ENCODE peak calls at places on chromosomes 12 and 14, in ten cellular contexts. W, G, N, R, D, U, K, F, I and J are unnamed samples.
A peak's percentile ranks its signal among the peaks of the same experiment; 100 is the strongest.

GRCh38 chr12:1612196-1612595 is 16.8 kb upstream of the WNT5B start:
- DNase-seq in W (peak; percentile 30), G (no peak), N (no peak), R (no peak), D (no peak), U (no peak), K (no peak), F (no peak), I (peak; percentile 64), J (no peak)

GRCh38 chr12:16599081-16599480 is 6.9 kb downstream of the LMO3 start:
- DNase-seq in W (no peak), G (no peak), N (no peak), R (no peak), D (no peak), U (no peak), K (no peak), F (no peak), I (no peak), J (no peak)

GRCh38 chr14:65927871-65928270 is 515.3 kb downstream of the FUT8 start:
- DNase-seq in W (no peak), G (no peak), N (no peak), R (no peak), D (no peak), U (peak; percentile 71), K (no peak), F (no peak), I (no peak), J (no peak)

GRCh38 chr12:102879144-102879763 is 37.8 kb downstream of the PAH start:
- DNase-seq in W (peak; percentile 25), G (peak; percentile 45), N (peak; percentile 52), R (no peak), D (peak; percentile 53), U (no peak), K (no peak), F (peak; percentile 12), I (peak; percentile 78), J (peak; percentile 55)

GRCh38 chr12:3892631-3893030 is 19.4 kb upstream of the PARP11 start:
- DNase-seq in W (no peak), G (no peak), N (no peak), R (no peak), D (no peak), U (no peak), K (no peak), F (no peak), I (no peak), J (no peak)

GRCh38 chr12:5580911-5581488 is 149.1 kb downstream of the NTF3 start:
- DNase-seq in W (peak; percentile 37), G (no peak), N (no peak), R (no peak), D (peak; percentile 42), U (no peak), K (no peak), F (no peak), I (peak; percentile 41), J (no peak)

GRCh38 chr12:77590306-77590705 is 240.4 kb upstream of the NAV3 start:
- DNase-seq in W (no peak), G (no peak), N (no peak), R (no peak), D (no peak), U (no peak), K (no peak), F (no peak), I (no peak), J (no peak)

GRCh38 chr12:124428136-124428791 is 133.4 kb downstream of the RFLNA start:
- DNase-seq in W (peak; percentile 56), G (no peak), N (no peak), R (peak; percentile 30), D (peak; percentile 64), U (no peak), K (no peak), F (no peak), I (peak; percentile 96), J (no peak)

GRCh38 chr12:112153181-112153899 is 28.0 kb downstream of the TRAFD1 start:
- DNase-seq in W (no peak), G (no peak), N (no peak), R (no peak), D (no peak), U (no peak), K (no peak), F (no peak), I (no peak), J (peak; percentile 34)

GRCh38 chr14:61489932-61490331 is 168.6 kb downstream of the PRKCH start:
- DNase-seq in W (peak; percentile 67), G (peak; percentile 36), N (peak; percentile 74), R (no peak), D (peak; percentile 61), U (no peak), K (no peak), F (no peak), I (no peak), J (peak; percentile 89)

GRCh38 chr12:110556705-110557104 is 26.4 kb downstream of the PPTC7 start:
- DNase-seq in W (no peak), G (no peak), N (no peak), R (no peak), D (no peak), U (no peak), K (no peak), F (no peak), I (no peak), J (no peak)

GRCh38 chr12:54016478-54016964 is 7.7 kb downstream of the HOXC8 start:
- DNase-seq in W (no peak), G (no peak), N (no peak), R (no peak), D (no peak), U (no peak), K (no peak), F (peak; percentile 20), I (peak; percentile 95), J (no peak)

GRCh38 chr12:54166543-54167499 is 22.0 kb downstream of the SMUG1 start:
- DNase-seq in W (no peak), G (no peak), N (no peak), R (no peak), D (no peak), U (no peak), K (no peak), F (no peak), I (no peak), J (no peak)

GRCh38 chr14:36069535-36069900 is 107.0 kb downstream of the PTCSC3 start:
- DNase-seq in W (peak; percentile 43), G (no peak), N (peak; percentile 47), R (no peak), D (no peak), U (peak; percentile 4), K (no peak), F (peak; percentile 7), I (peak; percentile 41), J (no peak)

GRCh38 chr12:530871-531270 is 71.1 kb downstream of the B4GALNT3 start:
- DNase-seq in W (no peak), G (no peak), N (no peak), R (no peak), D (no peak), U (no peak), K (no peak), F (no peak), I (no peak), J (no peak)

DNA sequence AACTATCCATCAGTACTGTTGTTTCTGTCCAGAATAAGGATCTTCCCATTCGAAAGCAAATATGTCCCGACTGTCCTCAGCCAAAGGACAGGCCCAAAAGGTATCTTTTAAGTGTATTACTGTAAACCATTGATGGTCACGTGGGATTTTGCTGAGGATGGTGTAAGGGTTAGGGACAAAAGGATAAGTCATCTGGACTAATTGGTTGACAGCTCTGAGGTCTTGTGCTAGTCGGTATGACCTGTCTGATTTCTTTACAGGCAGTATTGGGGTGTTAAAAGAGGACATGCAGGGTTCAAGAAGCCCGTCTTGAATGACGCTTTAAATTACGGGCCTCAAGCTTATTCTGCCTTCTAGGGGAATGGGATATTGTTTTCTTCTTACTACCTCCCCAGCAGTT is 24.4 kb downstream of the CLEC2A start:
- DNase-seq in W (no peak), G (no peak), N (no peak), R (no peak), D (no peak), U (no peak), K (no peak), F (no peak), I (no peak), J (no peak)
- H3K9me3 ChIP-seq in W (no peaks in the 10 kb centered on the region), G (no peaks in the 10 kb centered on the region), N (peaks cover 34% of the 10 kb centered on the region), R (peaks cover 7% of the 10 kb centered on the region), D (no peaks in the 10 kb centered on the region), U (peaks cover 22% of the 10 kb centered on the region), K (peaks cover 4% of the 10 kb centered on the region), F (no peaks in the 10 kb centered on the region), I (peaks cover 4% of the 10 kb centered on the region), J (peaks cover 8% of the 10 kb centered on the region)

DNA sequence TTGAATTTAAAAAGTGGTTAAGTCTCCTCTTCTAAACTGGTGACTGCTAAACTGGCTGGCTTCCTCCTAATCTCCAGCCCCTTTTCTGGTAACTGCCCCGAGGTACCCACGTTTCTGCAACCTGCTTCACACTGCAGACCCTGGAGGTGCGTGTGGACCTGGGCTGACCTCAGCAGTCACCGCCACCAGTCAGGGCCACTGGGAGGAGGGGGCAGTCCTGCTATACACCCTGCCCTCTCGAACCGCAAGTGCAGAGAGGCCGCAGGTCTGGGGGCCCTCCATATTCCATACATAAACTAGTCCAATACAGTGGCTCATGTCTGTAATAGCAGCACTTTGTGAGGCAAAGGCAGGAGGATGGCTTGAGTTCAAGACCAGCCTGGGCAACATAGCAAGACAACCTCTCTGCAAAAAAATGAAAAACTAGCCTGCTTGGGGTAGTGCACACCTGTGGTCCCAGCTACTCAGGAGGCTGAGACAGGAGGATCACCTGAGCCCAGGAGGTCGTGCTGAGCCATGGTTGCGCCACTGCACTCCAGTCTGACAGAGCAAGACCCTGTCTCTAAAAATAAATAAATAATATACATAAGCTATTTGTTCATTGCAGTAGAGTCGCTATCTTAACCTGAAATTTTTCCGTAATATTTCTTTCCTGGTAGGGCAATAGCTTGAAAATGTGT is 25.6 kb downstream of the VPS37B start:
- DNase-seq in W (no peak), G (no peak), N (no peak), R (no peak), D (no peak), U (no peak), K (no peak), F (no peak), I (no peak), J (no peak)
- H3K27me3 ChIP-seq in W (no peaks in the 10 kb centered on the region), G (no peaks in the 10 kb centered on the region), N (no peaks in the 10 kb centered on the region), R (no peaks in the 10 kb centered on the region), D (no peaks in the 10 kb centered on the region), U (no peaks in the 10 kb centered on the region), K (no peaks in the 10 kb centered on the region), F (no peaks in the 10 kb centered on the region), I (no peaks in the 10 kb centered on the region), J (no peaks in the 10 kb centered on the region)

GRCh38 chr12:31973818-31974217 is 14.6 kb downstream of the RESF1 start:
- DNase-seq in W (no peak), G (no peak), N (no peak), R (no peak), D (no peak), U (no peak), K (no peak), F (no peak), I (no peak), J (no peak)
- H3K9me3 ChIP-seq in W (no peaks in the 10 kb centered on the region), G (no peaks in the 10 kb centered on the region), N (peaks cover 15% of the 10 kb centered on the region), R (peaks cover 7% of the 10 kb centered on the region), D (no peaks in the 10 kb centered on the region), U (peaks cover 17% of the 10 kb centered on the region), K (peaks cover 30% of the 10 kb centered on the region), F (no peaks in the 10 kb centered on the region), I (no peaks in the 10 kb centered on the region), J (peaks cover 3% of the 10 kb centered on the region)

DNA sequence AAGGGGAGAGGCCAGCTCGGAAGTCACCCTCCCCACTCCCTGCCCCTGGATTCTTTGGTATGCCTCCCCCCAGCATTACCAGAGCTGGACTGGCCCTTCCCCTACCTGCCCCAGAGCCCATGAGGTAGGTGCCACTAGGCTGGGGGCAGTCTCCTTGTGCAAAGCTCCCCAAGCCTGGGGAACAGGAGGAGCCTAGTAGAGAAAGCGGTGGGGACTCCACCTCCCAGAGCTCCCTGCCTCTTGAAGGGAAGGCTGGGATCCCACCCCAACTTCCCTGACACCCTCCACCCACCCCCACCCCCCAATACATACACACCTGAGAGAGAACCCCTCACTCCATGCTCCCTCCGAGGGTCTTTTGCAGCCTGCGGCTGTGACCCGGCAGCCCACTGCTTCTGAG is 30.4 kb downstream of the FIGNL2 start:
- DNase-seq in W (no peak), G (no peak), N (no peak), R (no peak), D (no peak), U (no peak), K (no peak), F (no peak), I (no peak), J (no peak)
- H3K27me3 ChIP-seq in W (peaks cover 17% of the 10 kb centered on the region), G (no peaks in the 10 kb centered on the region), N (peaks cover 8% of the 10 kb centered on the region), R (no peaks in the 10 kb centered on the region), D (no peaks in the 10 kb centered on the region), U (peaks cover 5% of the 10 kb centered on the region), K (no peaks in the 10 kb centered on the region), F (no peaks in the 10 kb centered on the region), I (no peaks in the 10 kb centered on the region), J (peaks cover 3% of the 10 kb centered on the region)